ENCODE peak calls at places on chromosome 2, in nine cellular contexts. P is CD4-positive, CD25-positive, alpha-beta regulatory T cell; R is NCI-H1092 treated with DMSO at 0.1 percent for 48 hours; Z is omental fat pad; E is activated CD8-positive, alpha-beta memory T cell treated with anti-CD3 and anti-CD28 coated beads for 4 hours; I is AG09309; Q is ovary; Y is NK-92 treated with Interleukin-12 subunit alpha and Interleukin-12 subunit beta, amount 100 ng/mL, for 24 hours; X is WTC11. O is an unnamed sample.

GRCh38 chr2:203720011-203720410 is 13.6 kb downstream of the CD28 start:
- DNase-seq in P (peak; percentile 79), R (no peak), Z (no peak), E (no peak), I (no peak), Q (no peak), Y (no peak), X (no peak), O (no peak)

GRCh38 chr2:134207589-134208209 is 46.2 kb upstream of the MGAT5 start:
- DNase-seq in P (peak; percentile 56), R (peak; percentile 17), Z (no peak), E (peak; percentile 33), I (no peak), Q (no peak), Y (no peak), X (peak; percentile 66), O (no peak)

GRCh38 chr2:98771771-98772521 is 41.0 kb upstream of the MGAT4A start:
- DNase-seq in P (peak; percentile 85), R (no peak), Z (no peak), E (no peak), I (peak; percentile 46), Q (no peak), Y (no peak), X (no peak), O (no peak)

GRCh38 chr2:133676392-133677130 is 108.3 kb upstream of the NCKAP5 start:
- DNase-seq in P (no peak), R (no peak), Z (no peak), E (no peak), I (peak; percentile 70), Q (no peak), Y (no peak), X (no peak), O (no peak)

GRCh38 chr2:237449193-237449797 is 35.3 kb upstream of the COL6A3 start:
- DNase-seq in P (no peak), R (peak; percentile 9), Z (no peak), E (no peak), I (no peak), Q (no peak), Y (no peak), X (no peak), O (no peak)

GRCh38 chr2:210480079-210480478 is 3.5 kb upstream of the LANCL1 start:
- DNase-seq in P (no peak), R (no peak), Z (no peak), E (no peak), I (no peak), Q (no peak), Y (no peak), X (no peak), O (no peak)

GRCh38 chr2:150465703-150466569 is 21.5 kb downstream of the RND3 start:
- DNase-seq in P (no peak), R (no peak), Z (no peak), E (no peak), I (no peak), Q (no peak), Y (no peak), X (no peak), O (no peak)

GRCh38 chr2:219798430-219798829 is 171.0 kb downstream of the SLC4A3 start:
- DNase-seq in P (no peak), R (no peak), Z (no peak), E (no peak), I (no peak), Q (no peak), Y (no peak), X (no peak), O (no peak)

GRCh38 chr2:239853706-239854327 is 171.3 kb downstream of the NDUFA10 start:
- DNase-seq in P (no peak), R (no peak), Z (no peak), E (no peak), I (no peak), Q (no peak), Y (no peak), X (no peak), O (no peak)

GRCh38 chr2:181947273-181947672 is 38.4 kb upstream of the PPP1R1C start:
- DNase-seq in P (no peak), R (no peak), Z (no peak), E (no peak), I (no peak), Q (no peak), Y (no peak), X (no peak), O (no peak)

GRCh38 chr2:239831272-239831731 is 193.8 kb downstream of the NDUFA10 start:
- DNase-seq in P (no peak), R (no peak), Z (no peak), E (no peak), I (no peak), Q (no peak), Y (no peak), X (peak; percentile 34), O (no peak)